ENCODE peak calls at places on chromosome 7, in five cellular contexts. J is uterus, P is HepG2, H is tibial nerve, K is HFF-Myc. O is an unnamed sample.
A peak's percentile ranks its signal among the peaks of the same experiment; 100 is the strongest.

GRCh38 chr7:81768951-81769778 is 682 bp downstream of the HGF start:
- DNase-seq in P (no peak), J (no peak), H (no peak), K (no peak), O (no peak)

GRCh38 chr7:42269161-42269560 is 32.2 kb upstream of the GLI3 start:
- DNase-seq in H (no peak), K (no peak), P (no peak), J (no peak), O (no peak)

GRCh38 chr7:67301667-67302066 is 305.0 kb downstream of the TYW1 start:
- DNase-seq in K (no peak), P (no peak), J (no peak), H (no peak), O (peak; percentile 2)

GRCh38 chr7:99002146-99002826 is 124.0 kb downstream of the TRRAP start:
- DNase-seq in J (no peak), H (no peak), K (no peak), P (no peak), O (no peak)

GRCh38 chr7:14936530-14936929 is 34.0 kb upstream of the DGKB start:
- DNase-seq in K (no peak), J (peak; percentile 47), H (no peak), P (no peak), O (no peak)

GRCh38 chr7:2982831-2983230 is 60.8 kb downstream of the CARD11 start:
- DNase-seq in P (no peak), K (no peak), H (no peak), J (no peak), O (no peak)

GRCh38 chr7:24042028-24042427 is 242.0 kb upstream of the NPY start:
- DNase-seq in P (no peak), H (no peak), K (no peak), J (no peak), O (no peak)

GRCh38 chr7:53531-53930 is 138.8 kb upstream of the FAM20C start:
- DNase-seq in J (no peak), P (no peak), H (no peak), K (no peak), O (no peak)

GRCh38 chr7:102377-102711 is 90.0 kb upstream of the FAM20C start:
- DNase-seq in P (no peak), H (no peak), J (no peak), K (no peak), O (no peak)

GRCh38 chr7:35571596-35572240 is 123.2 kb downstream of the HERPUD2 start:
- DNase-seq in P (no peak), H (no peak), J (no peak), K (no peak), O (no peak)

GRCh38 chr7:22672892-22673637 is 53.9 kb upstream of the IL6 start:
- DNase-seq in K (no peak), H (no peak), J (no peak), P (peak; percentile 77), O (no peak)

GRCh38 chr7:116899308-116899707 is 36.9 kb downstream of the CAPZA2 start:
- DNase-seq in H (no peak), K (no peak), J (no peak), P (no peak), O (peak; percentile 5)

GRCh38 chr7:23350466-23350865 is 51.3 kb downstream of the MALSU1 start:
- DNase-seq in K (no peak), H (no peak), P (no peak), J (no peak), O (no peak)

GRCh38 chr7:149735779-149736477 is 37.5 kb downstream of the ZNF467 start:
- DNase-seq in K (no peak), H (no peak), P (no peak), J (no peak), O (no peak)

GRCh38 chr7:16765436-16765859 is 11.9 kb downstream of the TSPAN13 start:
- DNase-seq in P (no peak), J (no peak), H (no peak), K (no peak), O (no peak)

GRCh38 chr7:107678110-107678753 is 17.6 kb downstream of the SLC26A4 start:
- DNase-seq in J (no peak), H (no peak), K (no peak), P (peak; percentile 9), O (no peak)

GRCh38 chr7:71488308-71488707 is 356.4 kb downstream of the GALNT17 start:
- DNase-seq in H (no peak), J (no peak), K (no peak), P (no peak), O (no peak)

GRCh38 chr7:76262683-76263402 is 39.6 kb upstream of the HSPB1 start:
- DNase-seq in K (peak; percentile 51), H (peak; percentile 30), J (peak; percentile 36), P (peak; percentile 68), O (peak; percentile 73)

DNA sequence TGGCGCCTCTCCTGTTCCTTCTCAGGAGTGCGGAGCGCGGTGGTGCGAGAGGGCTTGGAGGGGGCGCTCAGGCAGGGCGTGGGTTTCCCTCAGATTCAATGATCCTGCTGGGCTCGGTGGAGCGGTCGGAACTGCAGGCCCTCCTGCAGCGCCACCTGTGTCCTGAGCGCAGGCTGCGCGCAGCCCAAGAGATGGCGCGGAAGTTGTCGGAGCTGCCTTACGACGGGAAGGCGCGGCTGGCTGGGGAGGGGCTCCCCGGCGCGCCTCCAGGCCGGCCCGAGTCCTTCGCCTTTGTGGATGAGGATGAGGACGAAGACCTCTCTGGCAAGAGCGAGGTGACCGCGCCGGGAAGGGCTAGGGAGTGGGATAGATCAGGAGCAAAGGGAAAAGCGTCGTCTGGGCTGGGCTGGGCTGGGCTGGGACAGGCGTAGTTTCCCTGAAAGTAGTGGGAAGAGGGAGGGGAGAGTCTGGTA is 17.0 kb downstream of the FAM131B start:
- DNase-seq in K (peak; percentile 19), J (no peak), P (no peak), H (no peak), O (no peak)
- TF ChIP-seq CTCF in K (peak; percentile 62), J (peak; percentile 37), P (peak; percentile 64), H (peak; percentile 23), O (no peak)

GRCh38 chr7:120828528-120828927 is 29.4 kb downstream of the TSPAN12 start:
- DNase-seq in J (no peak), K (no peak), H (no peak), P (no peak), O (no peak)
- TF ChIP-seq CTCF in J (no peak), K (no peak), H (no peak), P (no peak), O (no peak)

GRCh38 chr7:5657901-5658300 is 123.6 kb downstream of the RNF216 start:
- DNase-seq in K (no peak), H (no peak), P (no peak), J (no peak), O (peak; percentile 73)
- TF ChIP-seq CTCF in K (no peak), H (no peak), P (no peak), J (no peak), O (no peak)

DNA sequence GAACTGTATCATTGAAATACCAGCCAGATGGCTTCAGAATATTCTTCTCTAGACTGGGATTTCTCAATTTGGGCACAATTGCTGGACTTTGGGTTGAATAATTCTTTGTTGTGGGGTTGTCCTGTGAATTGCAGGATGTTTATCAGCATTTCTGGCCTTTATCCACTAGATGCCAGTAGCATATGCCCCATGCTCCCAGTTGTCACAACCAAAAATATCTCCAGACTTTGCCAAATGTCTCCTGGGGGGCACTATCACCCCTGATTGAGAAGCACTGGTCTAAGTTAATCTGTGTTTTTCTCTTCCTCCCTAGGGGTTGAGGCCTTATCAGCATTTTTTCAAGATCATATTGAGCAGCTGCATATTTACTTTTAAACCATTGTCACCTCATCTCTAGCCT is 204.9 kb upstream of the SP8 start:
- DNase-seq in K (no peak), P (no peak), H (no peak), J (no peak), O (peak; percentile 24)
- TF ChIP-seq CTCF in K (no peak), P (no peak), H (no peak), J (no peak), O (peak; percentile 40)

GRCh38 chr7:112421666-112422486 is 28.4 kb upstream of the IFRD1 start:
- DNase-seq in H (no peak), J (no peak), K (no peak), P (peak; percentile 74), O (peak; percentile 49)
- TF ChIP-seq CTCF in H (no peak), J (no peak), K (no peak), P (no peak), O (no peak)

GRCh38 chr7:50588937-50589336 is 23.7 kb upstream of the DDC start:
- DNase-seq in K (no peak), H (no peak), P (no peak), J (no peak), O (peak; percentile 8)
- TF ChIP-seq CTCF in K (peak; percentile 4), H (no peak), P (no peak), J (no peak), O (no peak)

O was measured in MCF 10A.